ENCODE peak calls at places on chromosomes 4 and X, in six cellular contexts. C is activated B cell treated with CpG ODN at 0.5 μM for 24 hours, D is H9, X is cardiac muscle cell, F is SK-N-SH, R is GM12878. U is an unnamed sample.
A peak's percentile ranks its signal among the peaks of the same experiment; 100 is the strongest.

GRCh38 chr4:57865264-57865663 is 755.1 kb upstream of the IGFBP7 start:
- DNase-seq in F (no peak), R (peak; percentile 17), D (no peak), C (no peak), X (no peak), U (no peak)

GRCh38 chrX:146602246-146602645 is 207.3 kb upstream of the CXorf51B start:
- DNase-seq in F (no peak), D (no peak), R (no peak), X (no peak), C (no peak), U (no peak)

GRCh38 chrX:119041175-119041574 is 31.6 kb upstream of the CT47C1 start:
- DNase-seq in F (no peak), R (no peak), C (no peak), D (no peak), X (peak; percentile 85), U (peak; percentile 59)

GRCh38 chrX:108384783-108385182 is 53.4 kb downstream of the COL4A6 start:
- DNase-seq in C (no peak), R (no peak), D (no peak), F (no peak), X (no peak), U (no peak)

GRCh38 chrX:866441-866990 is 235.9 kb downstream of the SHOX start:
- DNase-seq in R (no peak), F (no peak), C (no peak), X (no peak), D (no peak), U (no peak)

GRCh38 chr4:69727412-69727811 is 33.0 kb downstream of the SULT1B1 start:
- DNase-seq in C (no peak), R (no peak), F (no peak), X (no peak), D (no peak), U (no peak)

GRCh38 chr4:89307446-89308160 is at the start of gene GPRIN3:
- DNase-seq in R (no peak), D (peak; percentile 79), X (peak; percentile 35), C (peak; percentile 59), F (peak; percentile 86), U (no peak)

GRCh38 chr4:14054391-14054790 is 426.9 kb upstream of the BOD1L1 start:
- DNase-seq in D (no peak), C (no peak), F (no peak), X (no peak), R (no peak), U (no peak)

GRCh38 chrX:22095306-22095705 is 63.2 kb downstream of the PHEX start:
- DNase-seq in R (no peak), C (no peak), F (no peak), D (no peak), X (peak; percentile 54), U (no peak)

GRCh38 chrX:25070038-25070437 is 54.3 kb upstream of the ARX start:
- DNase-seq in R (no peak), C (no peak), F (no peak), X (no peak), D (no peak), U (no peak)

GRCh38 chrX:77731821-77732419 is 54.1 kb downstream of the ATRX start:
- DNase-seq in C (no peak), F (no peak), R (no peak), X (no peak), D (no peak), U (no peak)

GRCh38 chr4:89836897-89837384 is at the start of gene SNCA:
- DNase-seq in X (peak; percentile 78), D (peak; percentile 93), F (peak; percentile 90), C (no peak), R (no peak), U (no peak)

GRCh38 chr4:71009091-71009490 is 15.6 kb downstream of the DCK start:
- DNase-seq in F (peak; percentile 10), C (no peak), R (no peak), X (no peak), D (no peak), U (peak; percentile 68)

GRCh38 chr4:71011451-71011850 is 18.0 kb downstream of the DCK start:
- DNase-seq in F (no peak), R (no peak), D (no peak), C (no peak), X (no peak), U (no peak)

GRCh38 chr4:71004281-71004851 is 10.9 kb downstream of the DCK start:
- DNase-seq in D (peak; percentile 48), R (no peak), X (no peak), F (no peak), C (peak; percentile 52), U (no peak)

GRCh38 chr4:71006203-71006907 is 12.9 kb downstream of the DCK start:
- DNase-seq in R (no peak), F (no peak), X (no peak), D (no peak), C (no peak), U (no peak)

DNA sequence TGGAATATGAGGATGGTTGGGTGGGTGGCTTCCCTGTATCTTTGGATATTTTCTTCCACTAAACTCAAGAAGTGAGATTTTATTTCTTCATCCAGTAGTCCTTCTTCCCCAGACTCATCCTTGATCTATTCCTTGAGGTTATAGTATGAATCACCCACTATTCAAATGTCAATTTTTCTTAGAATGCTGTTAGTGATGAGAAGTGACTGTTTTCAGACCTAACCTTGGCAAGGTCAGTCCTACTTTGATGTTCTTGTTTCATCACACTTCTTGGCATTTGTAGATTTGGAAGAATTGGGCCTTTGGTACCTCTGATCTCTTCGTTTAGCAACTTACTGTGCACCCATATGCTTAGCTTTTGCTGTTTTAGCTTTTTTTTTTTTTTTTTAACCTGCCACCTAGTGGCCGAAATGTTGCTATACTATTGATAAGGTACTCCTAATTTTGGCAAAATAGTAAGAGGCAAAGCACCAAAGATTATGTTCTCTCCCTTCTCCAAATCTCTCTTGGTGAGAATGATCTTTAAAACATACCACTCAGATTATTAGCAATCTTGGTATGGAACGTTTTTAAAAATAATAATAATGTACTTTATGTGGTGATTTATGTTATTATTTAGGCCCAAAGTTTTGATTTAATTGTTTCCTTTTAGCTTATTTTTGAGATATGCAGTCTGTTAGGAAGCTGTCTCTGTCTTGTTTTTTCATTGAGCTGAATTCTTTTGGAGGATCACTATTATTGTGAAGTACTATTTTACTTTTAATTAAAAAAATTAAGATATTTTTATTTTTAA is 16.5 kb downstream of the DCK start:
- DNase-seq in R (no peak), F (peak; percentile 49), C (no peak), X (peak; percentile 65), D (no peak), U (no peak)
- TF ChIP-seq CTCF in R (peak; percentile 54), F (peak; percentile 85), C (peak; percentile 56), X (peak; percentile 62), D (peak; percentile 82), U (peak; percentile 96)

DNA sequence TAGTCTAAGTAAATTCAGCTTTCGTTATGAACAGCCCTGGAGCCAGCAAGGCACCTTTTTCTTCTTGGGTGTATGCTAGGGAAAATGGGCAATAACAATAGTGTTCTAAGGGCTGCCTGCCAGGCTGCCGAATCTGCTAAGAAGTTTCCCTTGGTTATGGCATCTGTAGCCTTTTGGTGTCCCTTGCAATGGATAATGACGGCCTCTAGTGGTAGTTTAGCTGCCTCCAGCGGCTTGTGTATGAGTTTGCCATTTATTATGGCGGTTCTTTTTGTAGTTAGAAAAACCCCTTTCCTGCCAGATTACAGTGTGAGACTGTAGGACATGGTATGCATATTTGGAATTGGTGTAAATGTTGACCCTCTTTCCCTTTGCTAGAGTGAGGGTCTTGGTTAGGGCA is 78.9 kb upstream of the SPIN4 start:
- DNase-seq in R (no peak), D (no peak), F (no peak), C (no peak), X (no peak), U (no peak)
- TF ChIP-seq CTCF in R (no peak), D (peak; percentile 50), F (no peak), C (no peak), X (no peak), U (no peak)

DNA sequence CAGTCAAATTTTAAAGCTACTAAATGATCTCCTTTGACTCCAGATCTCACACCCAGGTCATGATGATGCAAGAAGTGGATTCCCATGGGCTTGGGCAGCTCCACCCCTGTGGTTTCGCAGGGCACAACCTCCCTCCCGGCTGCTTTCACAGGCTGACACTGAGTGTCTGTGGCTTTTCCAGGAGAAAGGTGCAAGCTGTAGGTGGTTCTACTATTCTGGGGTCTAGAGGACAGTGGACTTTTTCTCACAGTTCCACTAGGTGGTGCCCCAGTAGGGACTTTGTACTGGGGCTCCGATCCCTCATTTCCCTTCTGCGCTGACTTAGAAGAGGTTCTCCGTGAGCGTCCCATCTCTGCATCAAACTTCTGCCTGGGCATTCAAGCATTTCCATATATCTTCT is 845.2 kb downstream of the PCDH18 start:
- DNase-seq in C (no peak), X (peak; percentile 6), F (no peak), R (no peak), D (peak; percentile 44), U (no peak)
- TF ChIP-seq CTCF in C (no peak), X (peak; percentile 31), F (peak; percentile 36), R (peak; percentile 21), D (peak; percentile 58), U (no peak)

GRCh38 chr4:33649015-33649414 is 2595.3 kb downstream of the ARAP2 start:
- DNase-seq in C (no peak), R (no peak), X (peak; percentile 66), D (no peak), F (no peak), U (peak; percentile 58)
- TF ChIP-seq CTCF in C (no peak), R (peak; percentile 34), X (peak; percentile 71), D (peak; percentile 72), F (peak; percentile 74), U (peak; percentile 85)

DNA sequence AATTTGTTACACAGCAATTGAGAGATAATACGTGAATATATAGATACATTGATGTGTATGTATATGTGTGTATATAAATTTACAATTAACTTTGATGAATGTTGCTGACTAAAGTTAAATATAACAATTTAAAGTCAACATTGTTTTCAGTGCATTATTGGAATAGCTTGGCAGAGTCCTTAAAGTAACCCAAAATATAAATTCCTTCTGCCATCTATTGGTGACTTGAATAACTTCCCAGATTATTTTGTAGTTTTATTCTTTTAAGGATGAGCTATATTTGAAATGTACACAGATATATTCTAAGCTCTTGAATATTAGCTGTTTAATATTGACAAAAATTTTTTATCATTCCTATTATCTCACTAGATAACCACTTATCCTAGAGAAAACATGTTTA is 298.2 kb upstream of the FSTL5 start:
- DNase-seq in F (peak; percentile 3), C (no peak), X (no peak), D (no peak), R (no peak), U (no peak)
- TF ChIP-seq CTCF in F (peak; percentile 46), C (no peak), X (no peak), D (peak; percentile 52), R (no peak), U (no peak)